ENCODE peak calls at places on chromosomes 13 and 19, in seven cellular contexts. T is GM23248, M is OCI-LY7, E is GM23338, L is Karpas-422, S is PC-9, J is PC-3. H is an unnamed sample. For H3K9me2, the result is how much of the 10 kb centered on the place peaks cover.

GRCh38 chr19:13526552-13526951 is 20.3 kb upstream of the CACNA1A start:
- DNase-seq in T (peak), M (peak), E (peak), L (peak), S (no peak), J (peak), H (no peak)

GRCh38 chr13:113184568-113185440 is 23.7 kb downstream of the PCID2 start:
- DNase-seq in T (no peak), M (no peak), E (no peak), L (no peak), S (no peak), J (no peak), H (no peak)

GRCh38 chr19:54162241-54162805 is 2.8 kb upstream of the LENG1 start:
- DNase-seq in T (peak), M (peak), E (peak), L (peak), S (peak), J (peak), H (peak)

GRCh38 chr13:84279166-84279565 is 396.9 kb upstream of the SLITRK1 start:
- DNase-seq in T (no peak), M (no peak), E (no peak), L (no peak), S (no peak), J (peak), H (no peak)

GRCh38 chr19:4260605-4261191 is 13.8 kb downstream of the YJU2 start:
- DNase-seq in T (no peak), M (no peak), E (no peak), L (no peak), S (no peak), J (no peak), H (no peak)

GRCh38 chr13:70183041-70183440 is 74.8 kb upstream of the KLHL1 start:
- DNase-seq in T (no peak), M (no peak), E (no peak), L (no peak), S (no peak), J (peak), H (no peak)

GRCh38 chr19:50311723-50312635 is 17.2 kb downstream of the KCNC3 start:
- DNase-seq in T (peak), M (no peak), E (peak), L (peak), S (no peak), J (peak), H (peak)

GRCh38 chr13:25215253-25215575 is 43.1 kb upstream of the AMER2 start:
- DNase-seq in T (no peak), M (no peak), E (no peak), L (no peak), S (no peak), J (no peak), H (no peak)

GRCh38 chr19:58325623-58326022 is 1.2 kb upstream of the ZSCAN22 start:
- DNase-seq in T (peak), M (no peak), E (no peak), L (no peak), S (no peak), J (peak), H (no peak)

GRCh38 chr13:27783111-27783510 is 9.2 kb upstream of the GSX1 start:
- DNase-seq in T (peak), M (no peak), E (peak), L (no peak), S (no peak), J (peak), H (peak)

GRCh38 chr19:47225746-47226425 is 5.1 kb downstream of the BBC3 start:
- DNase-seq in T (peak), M (peak), E (peak), L (peak), S (peak), J (peak), H (peak)

GRCh38 chr19:51467864-51468544 is 9.8 kb upstream of the SIGLEC8 start:
- DNase-seq in T (no peak), M (no peak), E (no peak), L (no peak), S (no peak), J (no peak), H (no peak)

GRCh38 chr19:19115954-19116353 is 22.3 kb downstream of the TMEM161A start:
- DNase-seq in T (peak), M (peak), E (peak), L (peak), S (peak), J (peak), H (no peak)

GRCh38 chr13:113641426-113641825 is 16.6 kb downstream of the ATP4B start:
- DNase-seq in T (no peak), M (no peak), E (no peak), L (no peak), S (no peak), J (no peak), H (no peak)

GRCh38 chr19:35856546-35857149 is at the start of gene KIRREL2:
- DNase-seq in T (no peak), M (peak), E (peak), L (no peak), S (no peak), J (no peak), H (peak)

GRCh38 chr19:33459220-33459619 is 62.4 kb downstream of the PEPD start:
- DNase-seq in T (no peak), M (no peak), E (no peak), L (no peak), S (no peak), J (no peak), H (no peak)

GRCh38 chr13:113152894-113153809 is 5.3 kb upstream of the PROZ start:
- DNase-seq in T (peak), M (peak), E (peak), L (no peak), S (peak), J (peak), H (peak)

GRCh38 chr13:70985371-70985770 is 877.1 kb upstream of the KLHL1 start:
- DNase-seq in T (no peak), M (no peak), E (no peak), L (no peak), S (no peak), J (no peak), H (no peak)

GRCh38 chr19:54062643-54063042 is 1.1 kb downstream of the VSTM1 start:
- DNase-seq in T (no peak), M (no peak), E (no peak), L (no peak), S (no peak), J (no peak), H (no peak)

GRCh38 chr19:38264486-38265212 is at the start of gene SPINT2:
- DNase-seq in T (peak), M (peak), E (peak), L (no peak), S (no peak), J (no peak), H (no peak)

GRCh38 chr13:53781941-53782340 is 753.3 kb downstream of the OLFM4 start:
- DNase-seq in T (no peak), M (no peak), E (peak), L (no peak), S (no peak), J (peak), H (peak)

GRCh38 chr19:49133621-49134454 is 14.5 kb downstream of the PPFIA3 start:
- DNase-seq in T (peak), M (peak), E (peak), L (no peak), S (no peak), J (no peak), H (no peak)

GRCh38 chr13:109790951-109791605 is 4.7 kb upstream of the IRS2 start:
- DNase-seq in T (peak), M (peak), E (peak), L (peak), S (peak), J (peak), H (peak)

GRCh38 chr19:45981350-45981749 is 7.7 kb upstream of the NOVA2 start:
- DNase-seq in T (peak), M (no peak), E (peak), L (no peak), S (no peak), J (no peak), H (no peak)

GRCh38 chr19:45990113-45990728 is 5.0 kb upstream of the CCDC61 start:
- DNase-seq in T (no peak), M (no peak), E (no peak), L (no peak), S (no peak), J (no peak), H (no peak)

DNA sequence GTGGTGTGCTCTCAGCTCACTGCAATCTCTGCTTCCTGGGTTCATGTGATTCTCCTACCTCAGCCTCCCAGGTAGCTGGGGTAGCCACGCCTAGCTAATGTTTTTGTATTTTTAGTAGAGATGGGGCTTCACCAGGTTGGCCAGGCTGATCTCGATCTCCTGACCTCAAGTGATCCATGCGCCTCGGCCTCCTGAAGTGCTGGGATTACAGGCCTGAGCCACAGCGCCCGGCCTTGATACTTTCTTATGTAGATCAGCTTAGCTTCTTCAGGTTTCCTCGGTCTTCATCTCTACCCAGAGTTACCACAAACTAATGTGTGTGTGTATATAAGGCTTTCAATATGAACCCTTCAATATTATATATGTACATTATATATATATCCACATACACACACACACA is 9.9 kb upstream of the CCDC61 start:
- DNase-seq in T (no peak), M (no peak), E (no peak), L (no peak), S (no peak), J (no peak), H (no peak)
- H3K9me2 ChIP-seq in T (under half), M (under half), E (under half), L (under half), S (under half), J (under half), H (under half)

GRCh38 chr19:41530184-41530534 is 45.8 kb upstream of the CEACAM21 start:
- DNase-seq in T (no peak), M (no peak), E (no peak), L (no peak), S (no peak), J (no peak), H (no peak)

GRCh38 chr19:41533691-41534090 is 42.3 kb upstream of the CEACAM21 start:
- DNase-seq in T (no peak), M (no peak), E (no peak), L (no peak), S (no peak), J (no peak), H (no peak)

GRCh38 chr19:41530761-41531301 is 45.1 kb upstream of the CEACAM21 start:
- DNase-seq in T (peak), M (no peak), E (no peak), L (no peak), S (no peak), J (no peak), H (no peak)

GRCh38 chr19:41532526-41532925 is 43.4 kb upstream of the CEACAM21 start:
- DNase-seq in T (no peak), M (no peak), E (no peak), L (no peak), S (no peak), J (no peak), H (no peak)

GRCh38 chr19:41531438-41532311 is 44.3 kb upstream of the CEACAM21 start:
- DNase-seq in T (peak), M (peak), E (no peak), L (peak), S (no peak), J (no peak), H (no peak)
- H2AFZ ChIP-seq in T (peak), M (peak), E (peak), L (peak), S (no peak), J (no peak), H (no peak)

GRCh38 chr19:39558623-39559117 is 18.7 kb upstream of the EID2 start:
- DNase-seq in T (no peak), M (peak), E (no peak), L (no peak), S (no peak), J (no peak), H (no peak)
- H3K27ac ChIP-seq in T (no peak), M (no peak), E (no peak), L (peak), S (no peak), J (no peak), H (no peak)

GRCh38 chr19:1668339-1669123 is 16.1 kb upstream of the TCF3 start:
- DNase-seq in T (no peak), M (no peak), E (peak), L (peak), S (peak), J (no peak), H (peak)

GRCh38 chr19:1665565-1666047 is 13.2 kb upstream of the TCF3 start:
- DNase-seq in T (no peak), M (peak), E (no peak), L (no peak), S (peak), J (no peak), H (no peak)

GRCh38 chr19:1661995-1662394 is 9.6 kb upstream of the TCF3 start:
- DNase-seq in T (no peak), M (no peak), E (no peak), L (no peak), S (no peak), J (no peak), H (no peak)

GRCh38 chr19:1668048-1668338 is 15.6 kb upstream of the TCF3 start:
- DNase-seq in T (no peak), M (no peak), E (no peak), L (no peak), S (no peak), J (no peak), H (no peak)

DNA sequence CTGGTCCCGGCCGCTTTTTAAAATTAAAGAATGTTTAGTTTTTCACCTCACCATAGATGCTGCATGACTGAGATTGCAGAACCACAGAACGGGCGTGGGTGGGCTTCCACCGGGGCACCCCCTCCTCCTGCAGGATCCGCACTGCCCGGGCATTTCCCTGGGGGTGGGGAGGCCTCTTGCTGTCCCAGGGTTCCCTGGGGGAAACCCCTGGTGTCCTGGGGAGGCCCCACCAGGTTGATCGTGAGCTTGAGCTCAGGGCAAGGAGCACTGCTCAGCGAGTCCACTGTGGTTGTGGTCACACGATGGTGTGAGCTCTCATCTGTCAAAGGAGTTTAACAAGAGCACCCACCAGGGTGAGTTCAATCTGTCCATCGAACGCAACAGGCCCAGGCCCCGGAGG is 11.4 kb upstream of the TCF3 start:
- DNase-seq in T (no peak), M (no peak), E (no peak), L (no peak), S (no peak), J (no peak), H (no peak)
- H3K9me2 ChIP-seq in T (under half), M (under half), E (under half), L (under half), S (under half), J (under half), H (under half)

DNA sequence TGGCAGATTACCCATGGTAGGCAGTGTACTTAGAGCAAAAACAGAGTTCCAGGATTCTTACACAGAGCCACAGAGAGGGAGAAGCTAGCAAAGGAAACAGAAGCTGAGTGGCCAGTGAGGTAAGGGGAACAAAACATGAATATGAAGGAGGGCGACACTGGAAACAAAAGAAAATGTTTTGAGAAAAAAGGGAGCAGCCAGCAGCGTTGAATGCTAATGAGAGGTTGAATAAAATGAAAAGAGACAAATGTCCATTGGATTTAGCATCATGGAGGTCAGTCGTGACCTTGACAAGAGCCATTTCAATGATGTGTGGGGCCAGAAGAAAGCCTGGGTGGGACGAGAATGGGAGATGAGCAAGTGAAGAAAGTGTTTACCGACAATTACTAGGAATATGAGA is 198.4 kb downstream of the POU4F1 start:
- DNase-seq in T (no peak), M (no peak), E (no peak), L (no peak), S (no peak), J (no peak), H (no peak)
- H2AFZ ChIP-seq in T (no peak), M (no peak), E (peak), L (no peak), S (no peak), J (no peak), H (no peak)

GRCh38 chr13:29576581-29576980 is 18.9 kb downstream of the SLC7A1 start:
- DNase-seq in T (no peak), M (no peak), E (no peak), L (no peak), S (no peak), J (no peak), H (no peak)
- H3K27ac ChIP-seq in T (peak), M (no peak), E (no peak), L (no peak), S (no peak), J (no peak), H (no peak)

GRCh38 chr13:61277088-61277487 is 138.6 kb downstream of the PCDH20 start:
- DNase-seq in T (no peak), M (no peak), E (no peak), L (no peak), S (no peak), J (no peak), H (no peak)
- H3K9me2 ChIP-seq in T (under half), M (under half), E (under half), L (under half), S (under half), J (under half), H (under half)